ENCODE peak calls at places on chromosomes 3 and 15, in eight cellular contexts. P is progenitor cell of endocrine pancreas; V is tibial nerve; F is CD8-positive, alpha-beta T cell; B is AG04450; D is GM12864; Z is upper lobe of left lung; R is thoracic aorta. K is an unnamed sample.

GRCh38 chr3:48919215-48920138 is 835 bp downstream of the ARIH2 start:
- DNase-seq in P (peak), V (no peak), F (no peak), B (no peak), D (peak), Z (peak), R (no peak), K (no peak)

GRCh38 chr3:192620300-192620699 is 107.0 kb downstream of the FGF12 start:
- DNase-seq in P (no peak), V (no peak), F (no peak), B (no peak), D (no peak), Z (no peak), R (no peak), K (no peak)

GRCh38 chr3:162602619-162603018 is 1106.0 kb downstream of the OTOL1 start:
- DNase-seq in P (no peak), V (no peak), F (no peak), B (no peak), D (no peak), Z (no peak), R (no peak), K (no peak)

GRCh38 chr3:146065573-146066006 is 95.4 kb downstream of the PLOD2 start:
- DNase-seq in P (no peak), V (no peak), F (no peak), B (peak), D (peak), Z (no peak), R (no peak), K (no peak)

GRCh38 chr15:57234156-57234555 is 142.1 kb upstream of the CGNL1 start:
- DNase-seq in P (no peak), V (no peak), F (no peak), B (no peak), D (no peak), Z (no peak), R (no peak), K (no peak)

GRCh38 chr3:8739757-8740508 is 6.3 kb downstream of the CAV3 start:
- DNase-seq in P (no peak), V (no peak), F (no peak), B (peak), D (no peak), Z (no peak), R (no peak), K (no peak)

GRCh38 chr15:90234519-90234988 is 545 bp downstream of the GDPGP1 start:
- DNase-seq in P (no peak), V (no peak), F (no peak), B (no peak), D (no peak), Z (no peak), R (no peak), K (no peak)

GRCh38 chr3:165210727-165211126 is 14.5 kb upstream of the SLITRK3 start:
- DNase-seq in P (no peak), V (no peak), F (no peak), B (no peak), D (no peak), Z (no peak), R (no peak), K (no peak)

GRCh38 chr3:16264174-16264707 is 502 bp downstream of the DPH3 start:
- DNase-seq in P (no peak), V (no peak), F (no peak), B (no peak), D (no peak), Z (no peak), R (no peak), K (no peak)

GRCh38 chr3:129061888-129062834 is 1.6 kb downstream of the GP9 start:
- DNase-seq in P (no peak), V (no peak), F (no peak), B (no peak), D (no peak), Z (no peak), R (no peak), K (no peak)

GRCh38 chr3:25428003-25428861 is at the start of gene RARB:
- DNase-seq in P (peak), V (peak), F (no peak), B (peak), D (no peak), Z (peak), R (peak), K (no peak)

GRCh38 chr3:14376348-14377043 is 25.9 kb upstream of the SLC6A6 start:
- DNase-seq in P (no peak), V (no peak), F (no peak), B (no peak), D (no peak), Z (no peak), R (no peak), K (no peak)

GRCh38 chr3:129892486-129892856 is 1.0 kb downstream of the TMCC1 start:
- DNase-seq in P (no peak), V (no peak), F (no peak), B (no peak), D (no peak), Z (no peak), R (no peak), K (no peak)

GRCh38 chr3:41853495-41853894 is 108.4 kb downstream of the ULK4 start:
- DNase-seq in P (no peak), V (no peak), F (no peak), B (no peak), D (no peak), Z (no peak), R (no peak), K (no peak)

GRCh38 chr3:4047343-4047742 is 248.1 kb downstream of the LRRN1 start:
- DNase-seq in P (no peak), V (no peak), F (no peak), B (no peak), D (no peak), Z (no peak), R (no peak), K (no peak)

GRCh38 chr3:193553606-193554005 is 1.1 kb downstream of the ATP13A4 start:
- DNase-seq in P (no peak), V (no peak), F (no peak), B (no peak), D (no peak), Z (no peak), R (no peak), K (no peak)

GRCh38 chr3:142947352-142947751 is 16.1 kb downstream of the PAQR9 start:
- DNase-seq in P (no peak), V (no peak), F (no peak), B (no peak), D (no peak), Z (no peak), R (no peak), K (no peak)

GRCh38 chr3:118501152-118501551 is 533.5 kb downstream of the IGSF11 start:
- DNase-seq in P (no peak), V (peak), F (no peak), B (no peak), D (no peak), Z (peak), R (no peak), K (no peak)

GRCh38 chr3:12832350-12833225 is 8.8 kb downstream of the RPL32 start:
- DNase-seq in P (no peak), V (no peak), F (no peak), B (no peak), D (no peak), Z (no peak), R (no peak), K (no peak)

GRCh38 chr3:2741520-2741919 is 368.7 kb downstream of the IL5RA start:
- DNase-seq in P (no peak), V (no peak), F (no peak), B (no peak), D (no peak), Z (no peak), R (no peak), K (no peak)

GRCh38 chr3:151372063-151372820 is 12.3 kb downstream of the P2RY12 start:
- DNase-seq in P (no peak), V (no peak), F (no peak), B (no peak), D (no peak), Z (no peak), R (no peak), K (no peak)

GRCh38 chr15:87661481-87661880 is 595.1 kb downstream of the NTRK3 start:
- DNase-seq in P (no peak), V (no peak), F (no peak), B (no peak), D (no peak), Z (no peak), R (no peak), K (no peak)

GRCh38 chr3:110494728-110495127 is 576.9 kb upstream of the NECTIN3 start:
- DNase-seq in P (no peak), V (no peak), F (no peak), B (no peak), D (no peak), Z (no peak), R (no peak), K (no peak)

GRCh38 chr3:25572919-25573385 is 91.8 kb downstream of the TOP2B start:
- DNase-seq in P (no peak), V (no peak), F (no peak), B (no peak), D (no peak), Z (no peak), R (no peak), K (no peak)

GRCh38 chr3:15401936-15402335 is 25.4 kb downstream of the METTL6 start:
- DNase-seq in P (no peak), V (no peak), F (no peak), B (no peak), D (no peak), Z (no peak), R (no peak), K (no peak)

GRCh38 chr3:177250108-177250507 is 52.8 kb upstream of the TBL1XR1 start:
- DNase-seq in P (no peak), V (no peak), F (no peak), B (no peak), D (no peak), Z (no peak), R (no peak), K (no peak)

GRCh38 chr3:69770976-69771634 is 31.8 kb downstream of the MITF start:
- DNase-seq in P (no peak), V (no peak), F (no peak), B (no peak), D (no peak), Z (no peak), R (no peak), K (no peak)

DNA sequence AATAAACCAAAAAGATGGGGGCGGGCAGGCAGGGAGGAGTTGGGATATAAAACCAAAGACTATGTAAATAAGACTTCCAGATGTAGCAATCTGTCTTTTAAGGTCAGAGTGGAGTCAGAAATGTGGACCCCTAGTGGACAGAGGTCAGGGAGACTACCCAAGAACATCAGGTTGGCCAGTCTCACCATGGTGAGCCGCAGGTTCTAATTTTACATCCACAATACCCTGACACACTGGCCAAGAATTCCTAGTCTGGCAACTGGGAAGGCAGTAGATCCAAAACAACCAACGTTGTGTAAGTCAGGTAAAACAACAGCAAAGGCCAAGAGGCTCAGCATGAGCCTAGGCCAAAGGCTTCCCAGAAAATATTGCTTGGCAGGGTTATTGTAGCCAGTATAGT is 203.4 kb downstream of the FOXP1 start:
- DNase-seq in P (no peak), V (no peak), F (no peak), B (no peak), D (no peak), Z (no peak), R (peak), K (no peak)
- TF ChIP-seq CTCF in P (peak), V (no peak), F (no peak), B (no peak), D (peak), Z (no peak), R (peak), K (no peak)

GRCh38 chr3:184259878-184260570 is 1.3 kb downstream of the CAMK2N2 start:
- DNase-seq in P (peak), V (no peak), F (no peak), B (no peak), D (no peak), Z (no peak), R (no peak), K (peak)
- TF ChIP-seq CTCF in P (no peak), V (no peak), F (no peak), B (no peak), D (no peak), Z (no peak), R (no peak), K (no peak)

DNA sequence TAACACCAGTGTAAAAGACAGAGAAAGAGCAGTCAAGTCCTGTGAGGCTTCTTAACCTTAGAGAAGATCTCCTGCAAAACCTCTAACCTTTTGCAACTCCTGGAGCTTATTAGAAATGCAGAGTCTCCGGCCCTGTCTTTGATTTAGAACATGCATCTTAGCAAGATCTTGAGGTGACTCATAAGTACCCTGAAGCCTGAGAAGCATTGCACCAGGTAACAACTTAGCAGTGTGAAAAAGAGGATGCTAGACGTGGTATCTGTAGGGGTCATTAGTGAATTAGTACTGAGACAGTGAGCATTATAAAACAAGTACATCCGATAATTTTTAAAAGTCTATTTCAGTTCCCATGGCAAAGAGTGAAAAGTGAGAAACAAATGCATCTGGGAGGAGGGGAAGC is 128.4 kb upstream of the IL12A start:
- DNase-seq in P (no peak), V (no peak), F (no peak), B (no peak), D (no peak), Z (no peak), R (no peak), K (no peak)
- TF ChIP-seq CTCF in P (no peak), V (no peak), F (no peak), B (no peak), D (no peak), Z (no peak), R (no peak), K (no peak)

GRCh38 chr3:22916933-22917332 is 286.2 kb upstream of the UBE2E2 start:
- DNase-seq in P (no peak), V (no peak), F (no peak), B (no peak), D (no peak), Z (no peak), R (no peak), K (no peak)

GRCh38 chr3:22923686-22924085 is 279.4 kb upstream of the UBE2E2 start:
- DNase-seq in P (no peak), V (no peak), F (no peak), B (no peak), D (no peak), Z (no peak), R (no peak), K (no peak)

DNA sequence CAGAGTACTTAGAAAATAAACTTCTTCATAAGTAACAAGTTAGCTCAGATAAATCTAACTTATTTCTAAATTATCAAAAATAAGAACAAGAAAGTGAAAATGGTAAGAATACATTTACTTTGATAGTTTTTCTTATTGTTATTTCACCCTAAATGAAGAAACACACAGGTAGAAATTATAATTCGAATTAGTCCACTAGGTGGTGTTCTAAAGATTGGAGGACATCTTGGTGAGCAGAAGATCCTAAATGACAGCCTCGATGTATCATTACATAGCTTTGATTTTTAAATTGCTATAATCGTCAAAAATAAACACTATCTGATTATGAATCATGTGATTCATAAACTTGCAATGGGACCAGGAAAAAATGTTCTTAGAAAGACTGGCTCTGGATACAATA is 280.8 kb upstream of the UBE2E2 start:
- DNase-seq in P (no peak), V (no peak), F (no peak), B (no peak), D (no peak), Z (no peak), R (no peak), K (no peak)
- TF ChIP-seq CTCF in P (peak), V (peak), F (no peak), B (peak), D (peak), Z (no peak), R (no peak), K (no peak)

DNA sequence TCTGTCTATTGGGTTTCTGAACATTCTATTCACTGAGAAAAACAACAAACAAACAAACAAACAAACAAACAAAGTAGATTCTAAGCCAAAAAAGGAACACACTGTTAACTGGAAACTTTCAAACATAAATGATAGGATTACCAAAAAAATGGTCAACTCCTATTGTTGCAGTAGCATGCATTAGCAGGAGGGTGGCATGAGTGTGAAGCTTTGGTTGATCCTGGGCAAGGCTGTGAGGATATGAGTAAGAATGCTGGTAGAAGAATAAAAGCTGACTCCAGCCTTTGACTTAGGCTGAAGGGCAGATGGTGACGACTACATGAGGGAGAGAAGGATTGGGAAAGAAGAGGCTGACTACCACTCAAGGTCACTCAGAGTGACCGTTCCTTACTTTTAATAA is 810.3 kb downstream of the VGLL3 start:
- DNase-seq in P (no peak), V (no peak), F (no peak), B (no peak), D (no peak), Z (no peak), R (no peak), K (no peak)
- TF ChIP-seq CTCF in P (peak), V (no peak), F (no peak), B (no peak), D (no peak), Z (no peak), R (no peak), K (no peak)